ENCODE peak calls at places on chromosome 4, in ten cellular contexts. One of them, this sample, is unnamed.

GRCh38 chr4:76704133-76704881 is 193.6 kb downstream of the SOWAHB start:
- DNase-seq in SK-N-SH: no peak
- DNase-seq in K562: no peak
- DNase-seq in tibial nerve: no peak
- DNase-seq in stomach: peak; percentile 70
- DNase-seq in A549: no peak
- DNase-seq in suprapubic skin: no peak
- DNase-seq in upper lobe of left lung: peak; percentile 61
- DNase-seq in transverse colon: peak; percentile 79
- DNase-seq in ovary: no peak
- DNase-seq in this sample: no peak

GRCh38 chr4:17018013-17018412 is 119.6 kb upstream of the LDB2 start:
- DNase-seq in A549: no peak
- DNase-seq in ovary: no peak
- DNase-seq in tibial nerve: no peak
- DNase-seq in transverse colon: no peak
- DNase-seq in stomach: no peak
- DNase-seq in suprapubic skin: no peak
- DNase-seq in upper lobe of left lung: no peak
- DNase-seq in SK-N-SH: no peak
- DNase-seq in K562: no peak
- DNase-seq in this sample: no peak

GRCh38 chr4:89275587-89275986 is 32.0 kb downstream of the GPRIN3 start:
- DNase-seq in suprapubic skin: no peak
- DNase-seq in A549: peak; percentile 46
- DNase-seq in transverse colon: no peak
- DNase-seq in SK-N-SH: no peak
- DNase-seq in K562: no peak
- DNase-seq in stomach: peak; percentile 64
- DNase-seq in ovary: no peak
- DNase-seq in upper lobe of left lung: no peak
- DNase-seq in tibial nerve: no peak
- DNase-seq in this sample: no peak

GRCh38 chr4:168421671-168422070 is 58.6 kb downstream of the DDX60L start:
- DNase-seq in suprapubic skin: no peak
- DNase-seq in tibial nerve: no peak
- DNase-seq in ovary: no peak
- DNase-seq in A549: no peak
- DNase-seq in transverse colon: no peak
- DNase-seq in upper lobe of left lung: no peak
- DNase-seq in stomach: peak; percentile 31
- DNase-seq in K562: peak; percentile 25
- DNase-seq in SK-N-SH: no peak
- DNase-seq in this sample: no peak

GRCh38 chr4:175421506-175421905 is 390.6 kb downstream of the GPM6A start:
- DNase-seq in tibial nerve: no peak
- DNase-seq in suprapubic skin: no peak
- DNase-seq in A549: peak; percentile 52
- DNase-seq in ovary: no peak
- DNase-seq in SK-N-SH: no peak
- DNase-seq in stomach: no peak
- DNase-seq in upper lobe of left lung: no peak
- DNase-seq in K562: no peak
- DNase-seq in transverse colon: no peak
- DNase-seq in this sample: no peak

GRCh38 chr4:86441175-86441960 is 81.5 kb upstream of the MAPK10 start:
- DNase-seq in suprapubic skin: no peak
- DNase-seq in ovary: no peak
- DNase-seq in stomach: no peak
- DNase-seq in SK-N-SH: peak; percentile 14
- DNase-seq in tibial nerve: no peak
- DNase-seq in A549: peak; percentile 24
- DNase-seq in transverse colon: no peak
- DNase-seq in K562: no peak
- DNase-seq in upper lobe of left lung: no peak
- DNase-seq in this sample: no peak

GRCh38 chr4:123248260-123248659 is 148.3 kb upstream of the SPRY1 start:
- DNase-seq in stomach: no peak
- DNase-seq in upper lobe of left lung: no peak
- DNase-seq in ovary: no peak
- DNase-seq in suprapubic skin: no peak
- DNase-seq in K562: no peak
- DNase-seq in A549: no peak
- DNase-seq in tibial nerve: no peak
- DNase-seq in SK-N-SH: peak; percentile 7
- DNase-seq in transverse colon: no peak
- DNase-seq in this sample: no peak

GRCh38 chr4:45944000-45944399 is 179.9 kb downstream of the GABRG1 start:
- DNase-seq in transverse colon: no peak
- DNase-seq in stomach: no peak
- DNase-seq in suprapubic skin: no peak
- DNase-seq in ovary: no peak
- DNase-seq in SK-N-SH: peak; percentile 1
- DNase-seq in tibial nerve: no peak
- DNase-seq in K562: no peak
- DNase-seq in upper lobe of left lung: no peak
- DNase-seq in A549: no peak
- DNase-seq in this sample: no peak

GRCh38 chr4:128657638-128658037 is 151.9 kb upstream of the JADE1 start:
- DNase-seq in A549: no peak
- DNase-seq in ovary: no peak
- DNase-seq in suprapubic skin: no peak
- DNase-seq in tibial nerve: no peak
- DNase-seq in K562: no peak
- DNase-seq in SK-N-SH: no peak
- DNase-seq in stomach: no peak
- DNase-seq in transverse colon: no peak
- DNase-seq in upper lobe of left lung: no peak
- DNase-seq in this sample: no peak

GRCh38 chr4:128649575-128650205 is 159.8 kb upstream of the JADE1 start:
- DNase-seq in stomach: no peak
- DNase-seq in A549: no peak
- DNase-seq in transverse colon: peak; percentile 33
- DNase-seq in SK-N-SH: no peak
- DNase-seq in upper lobe of left lung: no peak
- DNase-seq in K562: no peak
- DNase-seq in ovary: no peak
- DNase-seq in suprapubic skin: no peak
- DNase-seq in tibial nerve: no peak
- DNase-seq in this sample: no peak

GRCh38 chr4:128654465-128654864 is 155.0 kb upstream of the JADE1 start:
- DNase-seq in stomach: no peak
- DNase-seq in ovary: no peak
- DNase-seq in SK-N-SH: no peak
- DNase-seq in transverse colon: no peak
- DNase-seq in A549: no peak
- DNase-seq in suprapubic skin: no peak
- DNase-seq in K562: no peak
- DNase-seq in tibial nerve: no peak
- DNase-seq in upper lobe of left lung: no peak
- DNase-seq in this sample: no peak

GRCh38 chr4:128658214-128658621 is 151.3 kb upstream of the JADE1 start:
- DNase-seq in transverse colon: no peak
- DNase-seq in stomach: no peak
- DNase-seq in suprapubic skin: no peak
- DNase-seq in K562: no peak
- DNase-seq in tibial nerve: no peak
- DNase-seq in ovary: no peak
- DNase-seq in A549: no peak
- DNase-seq in SK-N-SH: no peak
- DNase-seq in upper lobe of left lung: no peak
- DNase-seq in this sample: no peak

DNA sequence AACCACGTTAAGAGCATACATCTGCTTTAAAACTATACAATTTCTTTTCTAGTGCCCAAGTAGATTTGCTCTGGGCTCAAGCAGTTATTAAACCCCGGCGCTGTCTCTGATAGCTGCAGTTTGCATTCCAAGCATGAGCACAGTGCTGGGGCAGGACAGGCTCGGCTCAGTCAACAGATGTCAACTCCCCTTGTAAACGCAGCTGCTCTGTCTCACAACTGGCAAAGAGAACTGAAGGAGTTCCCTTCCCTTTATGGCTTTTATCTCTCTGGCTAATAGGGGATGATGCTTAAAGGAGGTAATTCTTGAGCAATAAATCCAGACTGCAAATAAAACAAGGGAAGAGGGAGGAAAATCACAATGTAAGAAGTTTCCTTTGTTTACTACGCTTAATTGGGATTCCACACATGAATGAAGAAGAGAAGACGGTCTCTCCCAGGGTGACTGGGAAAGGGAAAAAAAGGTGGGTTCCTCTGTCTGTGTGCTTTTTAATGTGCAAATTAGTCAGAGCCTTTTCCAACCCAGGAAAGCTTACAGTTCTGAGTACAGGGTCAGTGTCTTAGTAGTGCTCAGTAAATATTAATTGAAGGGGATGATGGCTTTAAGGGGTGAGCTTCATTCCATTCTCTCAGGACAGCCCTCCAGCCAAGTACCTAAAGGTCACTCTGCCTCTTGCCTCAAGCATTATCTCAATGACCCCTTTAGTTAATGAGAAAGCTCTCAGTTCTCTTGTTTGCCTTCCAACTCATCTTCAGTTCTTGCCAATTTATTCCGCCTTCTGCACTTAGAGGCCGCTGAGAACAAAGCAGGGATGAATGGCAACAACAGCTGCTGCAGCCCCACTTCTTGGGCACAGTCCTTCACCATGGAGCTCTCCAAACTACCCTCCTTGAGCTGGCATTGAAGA is 155.7 kb upstream of the JADE1 start:
- DNase-seq in ovary: peak; percentile 64
- DNase-seq in transverse colon: peak; percentile 61
- DNase-seq in A549: no peak
- DNase-seq in SK-N-SH: no peak
- DNase-seq in tibial nerve: peak; percentile 42
- DNase-seq in suprapubic skin: no peak
- DNase-seq in K562: no peak
- DNase-seq in upper lobe of left lung: no peak
- DNase-seq in stomach: no peak
- DNase-seq in this sample: peak; percentile 88
- TF ChIP-seq EP300 in ovary: no peak
- TF ChIP-seq EP300 in transverse colon: no peak
- TF ChIP-seq EP300 in A549: no peak
- TF ChIP-seq EP300 in SK-N-SH: no peak
- TF ChIP-seq EP300 in tibial nerve: peak; percentile 35
- TF ChIP-seq EP300 in suprapubic skin: no peak
- TF ChIP-seq EP300 in K562: no peak
- TF ChIP-seq EP300 in upper lobe of left lung: no peak
- TF ChIP-seq EP300 in stomach: no peak
- TF ChIP-seq EP300 in this sample: peak; percentile 80

GRCh38 chr4:183540498-183540953 is 35.7 kb downstream of the ING2 start:
- DNase-seq in K562: no peak
- DNase-seq in A549: no peak
- DNase-seq in upper lobe of left lung: no peak
- DNase-seq in ovary: peak; percentile 56
- DNase-seq in SK-N-SH: no peak
- DNase-seq in transverse colon: no peak
- DNase-seq in tibial nerve: no peak
- DNase-seq in suprapubic skin: no peak
- DNase-seq in stomach: no peak
- DNase-seq in this sample: no peak
- H3K4me3 ChIP-seq in K562: no peak overlapping the region
- H3K4me3 ChIP-seq in A549: no peak overlapping the region
- H3K4me3 ChIP-seq in upper lobe of left lung: no peak overlapping the region
- H3K4me3 ChIP-seq in ovary: peak overlapping the region; percentile 3
- H3K4me3 ChIP-seq in SK-N-SH: no peak overlapping the region
- H3K4me3 ChIP-seq in transverse colon: no peak overlapping the region
- H3K4me3 ChIP-seq in tibial nerve: no peak overlapping the region
- H3K4me3 ChIP-seq in suprapubic skin: no peak overlapping the region
- H3K4me3 ChIP-seq in stomach: no peak overlapping the region
- H3K4me3 ChIP-seq in this sample: no peak overlapping the region

DNA sequence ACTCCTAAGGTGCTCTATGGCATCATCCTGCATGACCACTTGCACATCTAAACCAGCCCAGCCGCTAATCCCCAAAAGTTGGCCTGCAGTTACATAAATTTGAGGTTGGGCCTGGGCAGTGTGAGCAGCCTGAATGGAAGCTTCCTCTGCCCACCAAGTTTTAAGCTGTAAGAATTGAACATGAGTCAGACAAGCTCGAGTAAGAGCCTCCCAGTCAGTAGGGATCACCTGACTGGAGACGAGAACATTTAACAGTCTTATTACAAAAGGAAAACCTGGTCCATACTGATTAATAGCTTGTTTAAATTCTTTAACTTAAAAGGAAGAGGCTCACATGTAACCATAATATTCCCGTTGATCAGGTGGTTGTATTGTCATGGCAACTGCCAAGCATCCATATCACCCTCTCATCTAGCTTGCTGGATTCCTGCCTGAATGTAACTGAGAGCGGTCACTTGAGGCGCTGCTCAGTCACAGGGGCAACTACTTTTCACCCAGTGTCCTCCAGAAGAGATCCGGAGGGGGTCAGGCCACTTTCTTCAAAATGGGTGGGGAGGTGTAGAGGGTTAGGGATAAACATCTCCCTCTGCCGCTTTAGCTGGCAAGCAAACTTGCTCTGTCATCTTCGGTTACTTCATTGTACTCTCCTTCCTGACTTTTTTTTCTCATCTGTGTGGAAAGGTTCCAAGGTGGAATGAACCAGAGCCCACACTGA is 56.6 kb upstream of the WDR1 start:
- DNase-seq in SK-N-SH: no peak
- DNase-seq in A549: no peak
- DNase-seq in K562: peak; percentile 88
- DNase-seq in transverse colon: peak; percentile 25
- DNase-seq in tibial nerve: no peak
- DNase-seq in stomach: peak; percentile 36
- DNase-seq in suprapubic skin: no peak
- DNase-seq in upper lobe of left lung: peak; percentile 42
- DNase-seq in ovary: no peak
- DNase-seq in this sample: peak; percentile 83
- H3K4me1 ChIP-seq in SK-N-SH: peaks cover 3% of the 10 kb centered on the region
- H3K4me1 ChIP-seq in A549: no peaks in the 10 kb centered on the region
- H3K4me1 ChIP-seq in K562: peaks cover 27% of the 10 kb centered on the region
- H3K4me1 ChIP-seq in transverse colon: peaks cover 22% of the 10 kb centered on the region
- H3K4me1 ChIP-seq in tibial nerve: no peaks in the 10 kb centered on the region
- H3K4me1 ChIP-seq in stomach: peaks cover 34% of the 10 kb centered on the region
- H3K4me1 ChIP-seq in suprapubic skin: peaks cover 31% of the 10 kb centered on the region
- H3K4me1 ChIP-seq in upper lobe of left lung: peaks cover 19% of the 10 kb centered on the region
- H3K4me1 ChIP-seq in ovary: peaks cover 1% of the 10 kb centered on the region
- H3K4me1 ChIP-seq in this sample: peaks cover 38% of the 10 kb centered on the region

GRCh38 chr4:7623468-7623867 is 188.7 kb upstream of the PSAPL1 start:
- DNase-seq in transverse colon: no peak
- DNase-seq in upper lobe of left lung: no peak
- DNase-seq in K562: no peak
- DNase-seq in ovary: no peak
- DNase-seq in stomach: no peak
- DNase-seq in suprapubic skin: no peak
- DNase-seq in tibial nerve: no peak
- DNase-seq in SK-N-SH: no peak
- DNase-seq in A549: no peak
- DNase-seq in this sample: no peak

GRCh38 chr4:7622371-7622770 is 187.6 kb upstream of the PSAPL1 start:
- DNase-seq in suprapubic skin: no peak
- DNase-seq in upper lobe of left lung: no peak
- DNase-seq in transverse colon: no peak
- DNase-seq in tibial nerve: no peak
- DNase-seq in ovary: no peak
- DNase-seq in K562: no peak
- DNase-seq in stomach: no peak
- DNase-seq in SK-N-SH: peak; percentile 55
- DNase-seq in A549: no peak
- DNase-seq in this sample: no peak

GRCh38 chr4:7620086-7620813 is 185.5 kb upstream of the PSAPL1 start:
- DNase-seq in K562: no peak
- DNase-seq in suprapubic skin: no peak
- DNase-seq in upper lobe of left lung: no peak
- DNase-seq in SK-N-SH: no peak
- DNase-seq in A549: no peak
- DNase-seq in ovary: no peak
- DNase-seq in transverse colon: no peak
- DNase-seq in tibial nerve: no peak
- DNase-seq in stomach: no peak
- DNase-seq in this sample: no peak

GRCh38 chr4:7620814-7621176 is 186.1 kb upstream of the PSAPL1 start:
- DNase-seq in ovary: no peak
- DNase-seq in suprapubic skin: no peak
- DNase-seq in stomach: no peak
- DNase-seq in A549: no peak
- DNase-seq in SK-N-SH: no peak
- DNase-seq in upper lobe of left lung: no peak
- DNase-seq in transverse colon: no peak
- DNase-seq in K562: no peak
- DNase-seq in tibial nerve: no peak
- DNase-seq in this sample: no peak

GRCh38 chr4:7621252-7621651 is 186.5 kb upstream of the PSAPL1 start:
- DNase-seq in K562: no peak
- DNase-seq in transverse colon: no peak
- DNase-seq in tibial nerve: no peak
- DNase-seq in suprapubic skin: no peak
- DNase-seq in SK-N-SH: no peak
- DNase-seq in upper lobe of left lung: no peak
- DNase-seq in ovary: no peak
- DNase-seq in stomach: no peak
- DNase-seq in A549: no peak
- DNase-seq in this sample: no peak
- TF ChIP-seq EP300 in K562: no peak
- TF ChIP-seq EP300 in transverse colon: no peak
- TF ChIP-seq EP300 in tibial nerve: no peak
- TF ChIP-seq EP300 in suprapubic skin: no peak
- TF ChIP-seq EP300 in SK-N-SH: no peak
- TF ChIP-seq EP300 in upper lobe of left lung: no peak
- TF ChIP-seq EP300 in ovary: no peak
- TF ChIP-seq EP300 in stomach: no peak
- TF ChIP-seq EP300 in A549: no peak
- TF ChIP-seq EP300 in this sample: no peak

This sample was measured in sigmoid colon.